ENCODE peak calls at places on chromosomes 6 and 20, in eight cellular contexts. U is stimulated activated CD8-positive, alpha-beta memory T cell treated with anti-CD3 and anti-CD28 coated beads, Interleukin-2, amount 100 ng/mL, for 1 hour; D is posterior cingulate gyrus; E is NCI-H345; M is activated CD4-positive, alpha-beta T cell treated with anti-CD3 and anti-CD28 coated beads, Interleukin-2, amount 50 U/mL, for 1 hour; S is suprapubic skin; F is SK-MEL-5; L is GM23248. H is an unnamed sample.

GRCh38 chr6:147389463-147389862 is 119.0 kb upstream of the SAMD5 start:
- DNase-seq in S (no peak), U (no peak), D (no peak), F (no peak), M (no peak), L (no peak), E (no peak), H (no peak)

GRCh38 chr20:51079488-51079887 is 56.6 kb upstream of the KCNG1 start:
- DNase-seq in E (no peak), U (no peak), S (no peak), D (no peak), M (no peak), L (no peak), F (no peak), H (no peak)

GRCh38 chr6:15293674-15294073 is 47.8 kb downstream of the JARID2 start:
- DNase-seq in S (no peak), L (no peak), F (no peak), E (no peak), M (no peak), U (no peak), D (no peak), H (no peak)

GRCh38 chr6:73516712-73517489 is 3.9 kb downstream of the EEF1A1 start:
- DNase-seq in L (peak), S (no peak), F (no peak), U (no peak), D (no peak), E (no peak), M (no peak), H (no peak)

GRCh38 chr6:93418448-93419303 is 683 bp downstream of the EPHA7 start:
- DNase-seq in S (peak), U (no peak), F (peak), M (no peak), L (peak), E (peak), D (peak), H (peak)

GRCh38 chr20:22471156-22471836 is 113.1 kb downstream of the FOXA2 start:
- DNase-seq in U (no peak), E (peak), L (no peak), F (no peak), M (no peak), S (no peak), D (no peak), H (no peak)

GRCh38 chr6:154448448-154449096 is 61.9 kb downstream of the CNKSR3 start:
- DNase-seq in M (no peak), S (no peak), F (peak), E (peak), U (no peak), D (no peak), L (peak), H (peak)

GRCh38 chr6:34027445-34027936 is 118.4 kb downstream of the GRM4 start:
- DNase-seq in E (peak), S (no peak), M (peak), D (no peak), L (peak), U (peak), F (peak), H (peak)

GRCh38 chr20:35006009-35006408 is 50.3 kb downstream of the MYH7B start:
- DNase-seq in U (no peak), F (no peak), L (no peak), M (no peak), E (no peak), D (no peak), S (peak), H (no peak)

H was measured in body of pancreas.